ENCODE peak calls at places on chromosomes 3 and 15, in ten cellular contexts. One of them, this sample, is unnamed.

GRCh38 chr3:14837188-14837587 is 18.4 kb downstream of the FGD5 start:
- DNase-seq in H7: no peak
- DNase-seq in psoas muscle: no peak
- DNase-seq in DMS79 treated with DMSO at 0.1 percent for 48 hours: no peak
- DNase-seq in stimulated activated CD4-positive, alpha-beta T cell treated with anti-CD3 and anti-CD28 coated beads, Interleukin-1b, Interleukin-23, amount 100 ng/mL, for 24 hours: no peak
- DNase-seq in astrocyte of the spinal cord: no peak
- DNase-seq in amniotic stem cell: no peak
- DNase-seq in Ammon's horn: no peak
- DNase-seq in IMR-90: no peak
- DNase-seq in germinal center: no peak
- DNase-seq in this sample: no peak

GRCh38 chr3:137224464-137224863 is 266.7 kb downstream of the IL20RB start:
- DNase-seq in germinal center: no peak
- DNase-seq in DMS79 treated with DMSO at 0.1 percent for 48 hours: no peak
- DNase-seq in Ammon's horn: no peak
- DNase-seq in amniotic stem cell: no peak
- DNase-seq in stimulated activated CD4-positive, alpha-beta T cell treated with anti-CD3 and anti-CD28 coated beads, Interleukin-1b, Interleukin-23, amount 100 ng/mL, for 24 hours: no peak
- DNase-seq in astrocyte of the spinal cord: no peak
- DNase-seq in psoas muscle: no peak
- DNase-seq in H7: no peak
- DNase-seq in IMR-90: no peak
- DNase-seq in this sample: no peak

GRCh38 chr3:52535411-52536111 is 844 bp upstream of the UQCC5 start:
- DNase-seq in IMR-90: no peak
- DNase-seq in DMS79 treated with DMSO at 0.1 percent for 48 hours: no peak
- DNase-seq in stimulated activated CD4-positive, alpha-beta T cell treated with anti-CD3 and anti-CD28 coated beads, Interleukin-1b, Interleukin-23, amount 100 ng/mL, for 24 hours: no peak
- DNase-seq in amniotic stem cell: no peak
- DNase-seq in psoas muscle: no peak
- DNase-seq in germinal center: no peak
- DNase-seq in H7: peak; percentile 46
- DNase-seq in astrocyte of the spinal cord: no peak
- DNase-seq in Ammon's horn: no peak
- DNase-seq in this sample: peak; percentile 54

GRCh38 chr3:141945726-141946125 is 69.3 kb downstream of the ATP1B3 start:
- DNase-seq in stimulated activated CD4-positive, alpha-beta T cell treated with anti-CD3 and anti-CD28 coated beads, Interleukin-1b, Interleukin-23, amount 100 ng/mL, for 24 hours: no peak
- DNase-seq in psoas muscle: no peak
- DNase-seq in amniotic stem cell: no peak
- DNase-seq in germinal center: no peak
- DNase-seq in Ammon's horn: no peak
- DNase-seq in H7: no peak
- DNase-seq in astrocyte of the spinal cord: no peak
- DNase-seq in DMS79 treated with DMSO at 0.1 percent for 48 hours: no peak
- DNase-seq in IMR-90: no peak
- DNase-seq in this sample: no peak

GRCh38 chr3:100386437-100387064 is 14.3 kb downstream of the TOMM70 start:
- DNase-seq in H7: no peak
- DNase-seq in amniotic stem cell: no peak
- DNase-seq in DMS79 treated with DMSO at 0.1 percent for 48 hours: no peak
- DNase-seq in germinal center: no peak
- DNase-seq in psoas muscle: no peak
- DNase-seq in stimulated activated CD4-positive, alpha-beta T cell treated with anti-CD3 and anti-CD28 coated beads, Interleukin-1b, Interleukin-23, amount 100 ng/mL, for 24 hours: no peak
- DNase-seq in IMR-90: peak; percentile 35
- DNase-seq in Ammon's horn: no peak
- DNase-seq in astrocyte of the spinal cord: peak; percentile 45
- DNase-seq in this sample: no peak

GRCh38 chr15:70518201-70519003 is 245.0 kb downstream of the UACA start:
- DNase-seq in Ammon's horn: no peak
- DNase-seq in DMS79 treated with DMSO at 0.1 percent for 48 hours: no peak
- DNase-seq in H7: no peak
- DNase-seq in IMR-90: no peak
- DNase-seq in amniotic stem cell: no peak
- DNase-seq in astrocyte of the spinal cord: no peak
- DNase-seq in germinal center: no peak
- DNase-seq in psoas muscle: no peak
- DNase-seq in stimulated activated CD4-positive, alpha-beta T cell treated with anti-CD3 and anti-CD28 coated beads, Interleukin-1b, Interleukin-23, amount 100 ng/mL, for 24 hours: no peak
- DNase-seq in this sample: no peak

GRCh38 chr3:3296858-3297430 is 117.5 kb upstream of the CRBN start:
- DNase-seq in IMR-90: no peak
- DNase-seq in Ammon's horn: no peak
- DNase-seq in H7: no peak
- DNase-seq in germinal center: no peak
- DNase-seq in astrocyte of the spinal cord: no peak
- DNase-seq in DMS79 treated with DMSO at 0.1 percent for 48 hours: no peak
- DNase-seq in amniotic stem cell: no peak
- DNase-seq in stimulated activated CD4-positive, alpha-beta T cell treated with anti-CD3 and anti-CD28 coated beads, Interleukin-1b, Interleukin-23, amount 100 ng/mL, for 24 hours: no peak
- DNase-seq in psoas muscle: no peak
- DNase-seq in this sample: no peak

GRCh38 chr3:115986555-115987207 is 363.4 kb downstream of the GAP43 start:
- DNase-seq in psoas muscle: no peak
- DNase-seq in amniotic stem cell: no peak
- DNase-seq in astrocyte of the spinal cord: peak; percentile 35
- DNase-seq in H7: peak; percentile 22
- DNase-seq in germinal center: peak; percentile 8
- DNase-seq in IMR-90: peak; percentile 34
- DNase-seq in DMS79 treated with DMSO at 0.1 percent for 48 hours: no peak
- DNase-seq in stimulated activated CD4-positive, alpha-beta T cell treated with anti-CD3 and anti-CD28 coated beads, Interleukin-1b, Interleukin-23, amount 100 ng/mL, for 24 hours: no peak
- DNase-seq in Ammon's horn: no peak
- DNase-seq in this sample: no peak

GRCh38 chr3:12990781-12991480 is 82.3 kb downstream of the IQSEC1 start:
- DNase-seq in H7: no peak
- DNase-seq in DMS79 treated with DMSO at 0.1 percent for 48 hours: no peak
- DNase-seq in IMR-90: peak; percentile 94
- DNase-seq in amniotic stem cell: peak; percentile 86
- DNase-seq in Ammon's horn: no peak
- DNase-seq in germinal center: no peak
- DNase-seq in stimulated activated CD4-positive, alpha-beta T cell treated with anti-CD3 and anti-CD28 coated beads, Interleukin-1b, Interleukin-23, amount 100 ng/mL, for 24 hours: no peak
- DNase-seq in astrocyte of the spinal cord: peak; percentile 70
- DNase-seq in psoas muscle: no peak
- DNase-seq in this sample: no peak

GRCh38 chr15:24916305-24917009 is 38.3 kb upstream of the SNRPN start:
- DNase-seq in IMR-90: no peak
- DNase-seq in amniotic stem cell: no peak
- DNase-seq in stimulated activated CD4-positive, alpha-beta T cell treated with anti-CD3 and anti-CD28 coated beads, Interleukin-1b, Interleukin-23, amount 100 ng/mL, for 24 hours: no peak
- DNase-seq in psoas muscle: no peak
- DNase-seq in Ammon's horn: no peak
- DNase-seq in DMS79 treated with DMSO at 0.1 percent for 48 hours: no peak
- DNase-seq in H7: no peak
- DNase-seq in astrocyte of the spinal cord: no peak
- DNase-seq in germinal center: no peak
- DNase-seq in this sample: no peak

GRCh38 chr3:27714101-27714526 is 8.0 kb downstream of the EOMES start:
- DNase-seq in IMR-90: no peak
- DNase-seq in stimulated activated CD4-positive, alpha-beta T cell treated with anti-CD3 and anti-CD28 coated beads, Interleukin-1b, Interleukin-23, amount 100 ng/mL, for 24 hours: no peak
- DNase-seq in H7: peak; percentile 54
- DNase-seq in Ammon's horn: no peak
- DNase-seq in psoas muscle: no peak
- DNase-seq in astrocyte of the spinal cord: no peak
- DNase-seq in germinal center: no peak
- DNase-seq in amniotic stem cell: no peak
- DNase-seq in DMS79 treated with DMSO at 0.1 percent for 48 hours: no peak
- DNase-seq in this sample: no peak

GRCh38 chr15:67043939-67044771 is 21.2 kb upstream of the SMAD3 start:
- DNase-seq in stimulated activated CD4-positive, alpha-beta T cell treated with anti-CD3 and anti-CD28 coated beads, Interleukin-1b, Interleukin-23, amount 100 ng/mL, for 24 hours: no peak
- DNase-seq in amniotic stem cell: peak; percentile 62
- DNase-seq in astrocyte of the spinal cord: peak; percentile 60
- DNase-seq in DMS79 treated with DMSO at 0.1 percent for 48 hours: no peak
- DNase-seq in germinal center: no peak
- DNase-seq in psoas muscle: peak; percentile 51
- DNase-seq in Ammon's horn: no peak
- DNase-seq in IMR-90: peak; percentile 88
- DNase-seq in H7: peak; percentile 61
- DNase-seq in this sample: no peak

GRCh38 chr3:126355777-126356372 is 1.3 kb downstream of the KLF15 start:
- DNase-seq in astrocyte of the spinal cord: peak; percentile 49
- DNase-seq in amniotic stem cell: peak; percentile 8
- DNase-seq in stimulated activated CD4-positive, alpha-beta T cell treated with anti-CD3 and anti-CD28 coated beads, Interleukin-1b, Interleukin-23, amount 100 ng/mL, for 24 hours: no peak
- DNase-seq in H7: peak; percentile 98
- DNase-seq in psoas muscle: peak; percentile 98
- DNase-seq in Ammon's horn: peak; percentile 97
- DNase-seq in germinal center: peak; percentile 63
- DNase-seq in DMS79 treated with DMSO at 0.1 percent for 48 hours: no peak
- DNase-seq in IMR-90: peak; percentile 52
- DNase-seq in this sample: peak; percentile 89

GRCh38 chr3:40975711-40976121 is 223.6 kb upstream of the CTNNB1 start:
- DNase-seq in amniotic stem cell: no peak
- DNase-seq in stimulated activated CD4-positive, alpha-beta T cell treated with anti-CD3 and anti-CD28 coated beads, Interleukin-1b, Interleukin-23, amount 100 ng/mL, for 24 hours: no peak
- DNase-seq in H7: no peak
- DNase-seq in Ammon's horn: no peak
- DNase-seq in astrocyte of the spinal cord: peak; percentile 48
- DNase-seq in IMR-90: no peak
- DNase-seq in DMS79 treated with DMSO at 0.1 percent for 48 hours: no peak
- DNase-seq in psoas muscle: no peak
- DNase-seq in germinal center: no peak
- DNase-seq in this sample: no peak

GRCh38 chr3:190747566-190747965 is 114.9 kb downstream of the GMNC start:
- DNase-seq in astrocyte of the spinal cord: no peak
- DNase-seq in stimulated activated CD4-positive, alpha-beta T cell treated with anti-CD3 and anti-CD28 coated beads, Interleukin-1b, Interleukin-23, amount 100 ng/mL, for 24 hours: no peak
- DNase-seq in DMS79 treated with DMSO at 0.1 percent for 48 hours: no peak
- DNase-seq in IMR-90: no peak
- DNase-seq in Ammon's horn: no peak
- DNase-seq in H7: no peak
- DNase-seq in psoas muscle: no peak
- DNase-seq in germinal center: no peak
- DNase-seq in amniotic stem cell: no peak
- DNase-seq in this sample: no peak

GRCh38 chr3:72095521-72095920 is 310.6 kb upstream of the PROK2 start:
- DNase-seq in astrocyte of the spinal cord: no peak
- DNase-seq in germinal center: peak; percentile 66
- DNase-seq in psoas muscle: no peak
- DNase-seq in amniotic stem cell: no peak
- DNase-seq in H7: no peak
- DNase-seq in Ammon's horn: no peak
- DNase-seq in DMS79 treated with DMSO at 0.1 percent for 48 hours: no peak
- DNase-seq in IMR-90: no peak
- DNase-seq in stimulated activated CD4-positive, alpha-beta T cell treated with anti-CD3 and anti-CD28 coated beads, Interleukin-1b, Interleukin-23, amount 100 ng/mL, for 24 hours: no peak
- DNase-seq in this sample: no peak

GRCh38 chr3:56468184-56469106 is at the start of gene ERC2:
- DNase-seq in astrocyte of the spinal cord: peak; percentile 32
- DNase-seq in amniotic stem cell: no peak
- DNase-seq in DMS79 treated with DMSO at 0.1 percent for 48 hours: peak; percentile 4
- DNase-seq in Ammon's horn: peak; percentile 62
- DNase-seq in H7: peak; percentile 95
- DNase-seq in IMR-90: no peak
- DNase-seq in germinal center: peak; percentile 9
- DNase-seq in psoas muscle: peak; percentile 30
- DNase-seq in stimulated activated CD4-positive, alpha-beta T cell treated with anti-CD3 and anti-CD28 coated beads, Interleukin-1b, Interleukin-23, amount 100 ng/mL, for 24 hours: no peak
- DNase-seq in this sample: no peak

GRCh38 chr15:92683511-92683834 is 27.9 kb upstream of the FAM174B start:
- DNase-seq in H7: peak; percentile 33
- DNase-seq in amniotic stem cell: no peak
- DNase-seq in stimulated activated CD4-positive, alpha-beta T cell treated with anti-CD3 and anti-CD28 coated beads, Interleukin-1b, Interleukin-23, amount 100 ng/mL, for 24 hours: no peak
- DNase-seq in germinal center: no peak
- DNase-seq in IMR-90: no peak
- DNase-seq in psoas muscle: peak; percentile 36
- DNase-seq in DMS79 treated with DMSO at 0.1 percent for 48 hours: no peak
- DNase-seq in Ammon's horn: peak; percentile 63
- DNase-seq in astrocyte of the spinal cord: peak; percentile 12
- DNase-seq in this sample: no peak

GRCh38 chr3:124927454-124928079 is 7.0 kb downstream of the MUC13 start:
- DNase-seq in psoas muscle: no peak
- DNase-seq in astrocyte of the spinal cord: no peak
- DNase-seq in Ammon's horn: no peak
- DNase-seq in H7: no peak
- DNase-seq in amniotic stem cell: no peak
- DNase-seq in germinal center: no peak
- DNase-seq in stimulated activated CD4-positive, alpha-beta T cell treated with anti-CD3 and anti-CD28 coated beads, Interleukin-1b, Interleukin-23, amount 100 ng/mL, for 24 hours: no peak
- DNase-seq in IMR-90: no peak
- DNase-seq in DMS79 treated with DMSO at 0.1 percent for 48 hours: no peak
- DNase-seq in this sample: no peak

GRCh38 chr3:16171009-16171408 is 3.5 kb upstream of the GALNT15 start:
- DNase-seq in psoas muscle: no peak
- DNase-seq in DMS79 treated with DMSO at 0.1 percent for 48 hours: no peak
- DNase-seq in amniotic stem cell: no peak
- DNase-seq in Ammon's horn: no peak
- DNase-seq in astrocyte of the spinal cord: peak; percentile 47
- DNase-seq in stimulated activated CD4-positive, alpha-beta T cell treated with anti-CD3 and anti-CD28 coated beads, Interleukin-1b, Interleukin-23, amount 100 ng/mL, for 24 hours: no peak
- DNase-seq in IMR-90: no peak
- DNase-seq in H7: no peak
- DNase-seq in germinal center: no peak
- DNase-seq in this sample: no peak

GRCh38 chr15:90190606-90191343 is 10.4 kb upstream of the SEMA4B start:
- DNase-seq in germinal center: peak; percentile 70
- DNase-seq in IMR-90: no peak
- DNase-seq in Ammon's horn: no peak
- DNase-seq in amniotic stem cell: no peak
- DNase-seq in stimulated activated CD4-positive, alpha-beta T cell treated with anti-CD3 and anti-CD28 coated beads, Interleukin-1b, Interleukin-23, amount 100 ng/mL, for 24 hours: no peak
- DNase-seq in astrocyte of the spinal cord: no peak
- DNase-seq in H7: peak; percentile 30
- DNase-seq in DMS79 treated with DMSO at 0.1 percent for 48 hours: no peak
- DNase-seq in psoas muscle: no peak
- DNase-seq in this sample: no peak

GRCh38 chr3:6736781-6737180 is 124.1 kb upstream of the GRM7 start:
- DNase-seq in germinal center: no peak
- DNase-seq in psoas muscle: no peak
- DNase-seq in IMR-90: no peak
- DNase-seq in Ammon's horn: no peak
- DNase-seq in H7: no peak
- DNase-seq in amniotic stem cell: no peak
- DNase-seq in astrocyte of the spinal cord: no peak
- DNase-seq in DMS79 treated with DMSO at 0.1 percent for 48 hours: no peak
- DNase-seq in stimulated activated CD4-positive, alpha-beta T cell treated with anti-CD3 and anti-CD28 coated beads, Interleukin-1b, Interleukin-23, amount 100 ng/mL, for 24 hours: no peak
- DNase-seq in this sample: no peak